ENCODE peak calls at places on chromosomes 4 and X, in seven cellular contexts. One of them, this sample, is unnamed. For H3K4me1 and H3K27me3, the result is how much of the 10 kb centered on the place peaks cover.

GRCh38 chrX:27863813-27864212 is 56.0 kb downstream of the MAGEB10 start:
- DNase-seq in heart left ventricle: no peak
- DNase-seq in lung: no peak
- DNase-seq in mammary epithelial cell: no peak
- DNase-seq in pancreas: no peak
- DNase-seq in PC-3: no peak
- DNase-seq in ovary: no peak
- DNase-seq in this sample: no peak

GRCh38 chrX:73562458-73562857 is 539 bp upstream of the CHIC1 start:
- DNase-seq in heart left ventricle: no peak
- DNase-seq in lung: no peak
- DNase-seq in mammary epithelial cell: no peak
- DNase-seq in PC-3: no peak
- DNase-seq in pancreas: no peak
- DNase-seq in ovary: no peak
- DNase-seq in this sample: no peak

GRCh38 chr4:141047228-141047884 is 85.9 kb downstream of the RNF150 start:
- DNase-seq in pancreas: no peak
- DNase-seq in lung: no peak
- DNase-seq in mammary epithelial cell: no peak
- DNase-seq in ovary: no peak
- DNase-seq in heart left ventricle: no peak
- DNase-seq in PC-3: no peak
- DNase-seq in this sample: no peak

GRCh38 chr4:153668647-153669046 is 15.4 kb upstream of the TLR2 start:
- DNase-seq in mammary epithelial cell: no peak
- DNase-seq in lung: no peak
- DNase-seq in ovary: no peak
- DNase-seq in heart left ventricle: no peak
- DNase-seq in pancreas: no peak
- DNase-seq in PC-3: no peak
- DNase-seq in this sample: no peak

GRCh38 chr4:48904541-48905142 is 1.9 kb downstream of the OCIAD2 start:
- DNase-seq in mammary epithelial cell: no peak
- DNase-seq in lung: no peak
- DNase-seq in pancreas: no peak
- DNase-seq in ovary: no peak
- DNase-seq in PC-3: no peak
- DNase-seq in heart left ventricle: no peak
- DNase-seq in this sample: no peak

GRCh38 chr4:37073226-37073840 is 171.2 kb upstream of the NWD2 start:
- DNase-seq in pancreas: no peak
- DNase-seq in heart left ventricle: no peak
- DNase-seq in PC-3: peak
- DNase-seq in mammary epithelial cell: no peak
- DNase-seq in ovary: no peak
- DNase-seq in lung: no peak
- DNase-seq in this sample: no peak

GRCh38 chr4:182091128-182091527 is 152.1 kb upstream of the TENM3 start:
- DNase-seq in lung: no peak
- DNase-seq in pancreas: no peak
- DNase-seq in ovary: no peak
- DNase-seq in mammary epithelial cell: no peak
- DNase-seq in PC-3: no peak
- DNase-seq in heart left ventricle: no peak
- DNase-seq in this sample: no peak

GRCh38 chr4:100581337-100581736 is 63.5 kb upstream of the EMCN start:
- DNase-seq in pancreas: no peak
- DNase-seq in lung: no peak
- DNase-seq in mammary epithelial cell: peak
- DNase-seq in ovary: no peak
- DNase-seq in PC-3: peak
- DNase-seq in heart left ventricle: no peak
- DNase-seq in this sample: peak

GRCh38 chrX:39409246-39409917 is 608.1 kb downstream of the MID1IP1 start:
- DNase-seq in mammary epithelial cell: peak
- DNase-seq in heart left ventricle: no peak
- DNase-seq in PC-3: no peak
- DNase-seq in lung: no peak
- DNase-seq in pancreas: no peak
- DNase-seq in ovary: no peak
- DNase-seq in this sample: no peak

GRCh38 chr4:96342790-96343455 is 503.0 kb downstream of the PDHA2 start:
- DNase-seq in ovary: no peak
- DNase-seq in pancreas: no peak
- DNase-seq in heart left ventricle: no peak
- DNase-seq in PC-3: no peak
- DNase-seq in mammary epithelial cell: no peak
- DNase-seq in lung: no peak
- DNase-seq in this sample: no peak

GRCh38 chrX:18938710-18939109 is 45.2 kb downstream of the PHKA2 start:
- DNase-seq in lung: no peak
- DNase-seq in mammary epithelial cell: no peak
- DNase-seq in PC-3: peak
- DNase-seq in heart left ventricle: no peak
- DNase-seq in pancreas: no peak
- DNase-seq in ovary: no peak
- DNase-seq in this sample: no peak

GRCh38 chr4:76059750-76060149 is 14.8 kb upstream of the ART3 start:
- DNase-seq in lung: no peak
- DNase-seq in PC-3: peak
- DNase-seq in pancreas: no peak
- DNase-seq in ovary: no peak
- DNase-seq in heart left ventricle: no peak
- DNase-seq in mammary epithelial cell: peak
- DNase-seq in this sample: no peak

GRCh38 chr4:175034986-175035705 is 117.0 kb downstream of the ADAM29 start:
- DNase-seq in ovary: no peak
- DNase-seq in lung: no peak
- DNase-seq in mammary epithelial cell: no peak
- DNase-seq in PC-3: no peak
- DNase-seq in heart left ventricle: no peak
- DNase-seq in pancreas: no peak
- DNase-seq in this sample: no peak

GRCh38 chr4:4694296-4694772 is 152.5 kb upstream of the STX18 start:
- DNase-seq in PC-3: no peak
- DNase-seq in lung: no peak
- DNase-seq in ovary: peak
- DNase-seq in pancreas: peak
- DNase-seq in mammary epithelial cell: no peak
- DNase-seq in heart left ventricle: peak
- DNase-seq in this sample: no peak

GRCh38 chrX:39577206-39577605 is 520.6 kb downstream of the BCOR start:
- DNase-seq in pancreas: no peak
- DNase-seq in lung: no peak
- DNase-seq in PC-3: peak
- DNase-seq in mammary epithelial cell: no peak
- DNase-seq in heart left ventricle: no peak
- DNase-seq in ovary: no peak
- DNase-seq in this sample: no peak

GRCh38 chr4:151644625-151645024 is 116.2 kb downstream of the GATB start:
- DNase-seq in ovary: no peak
- DNase-seq in lung: no peak
- DNase-seq in pancreas: no peak
- DNase-seq in PC-3: peak
- DNase-seq in heart left ventricle: no peak
- DNase-seq in mammary epithelial cell: no peak
- DNase-seq in this sample: no peak

GRCh38 chrX:13077168-13077567 is 32.7 kb upstream of the FAM9C start:
- DNase-seq in ovary: no peak
- DNase-seq in pancreas: no peak
- DNase-seq in PC-3: peak
- DNase-seq in mammary epithelial cell: no peak
- DNase-seq in heart left ventricle: no peak
- DNase-seq in lung: no peak
- DNase-seq in this sample: no peak

GRCh38 chr4:145154573-145154972 is 25.8 kb downstream of the OTUD4 start:
- DNase-seq in pancreas: no peak
- DNase-seq in lung: no peak
- DNase-seq in heart left ventricle: no peak
- DNase-seq in mammary epithelial cell: peak
- DNase-seq in PC-3: peak
- DNase-seq in ovary: no peak
- DNase-seq in this sample: no peak

GRCh38 chrX:114841051-114841450 is 176.4 kb downstream of the IL13RA2 start:
- DNase-seq in PC-3: peak
- DNase-seq in pancreas: no peak
- DNase-seq in lung: no peak
- DNase-seq in mammary epithelial cell: peak
- DNase-seq in heart left ventricle: no peak
- DNase-seq in ovary: no peak
- DNase-seq in this sample: no peak

GRCh38 chr4:6892190-6892908 is 17.3 kb upstream of the TBC1D14 start:
- DNase-seq in lung: no peak
- DNase-seq in PC-3: peak
- DNase-seq in mammary epithelial cell: no peak
- DNase-seq in ovary: no peak
- DNase-seq in heart left ventricle: peak
- DNase-seq in pancreas: no peak
- DNase-seq in this sample: peak

GRCh38 chr4:103374773-103375172 is 176.6 kb upstream of the CENPE start:
- DNase-seq in lung: no peak
- DNase-seq in PC-3: no peak
- DNase-seq in mammary epithelial cell: no peak
- DNase-seq in pancreas: no peak
- DNase-seq in heart left ventricle: no peak
- DNase-seq in ovary: no peak
- DNase-seq in this sample: no peak

GRCh38 chrX:150872773-150873336 is 25.6 kb downstream of the CD99L2 start:
- DNase-seq in pancreas: peak
- DNase-seq in heart left ventricle: no peak
- DNase-seq in mammary epithelial cell: no peak
- DNase-seq in lung: no peak
- DNase-seq in PC-3: no peak
- DNase-seq in ovary: no peak
- DNase-seq in this sample: peak

GRCh38 chrX:136639506-136640176 is 8.3 kb upstream of the CD40LG start:
- DNase-seq in lung: no peak
- DNase-seq in mammary epithelial cell: peak
- DNase-seq in ovary: no peak
- DNase-seq in PC-3: peak
- DNase-seq in pancreas: no peak
- DNase-seq in heart left ventricle: no peak
- DNase-seq in this sample: no peak
- H3K4me1 ChIP-seq in lung: under half
- H3K4me1 ChIP-seq in mammary epithelial cell: under half
- H3K4me1 ChIP-seq in ovary: under half
- H3K4me1 ChIP-seq in PC-3: under half
- H3K4me1 ChIP-seq in pancreas: under half
- H3K4me1 ChIP-seq in heart left ventricle: under half
- H3K4me1 ChIP-seq in this sample: under half

GRCh38 chrX:97633798-97634197 is 750.1 kb downstream of the RPA4 start:
- DNase-seq in mammary epithelial cell: no peak
- DNase-seq in PC-3: no peak
- DNase-seq in ovary: no peak
- DNase-seq in lung: no peak
- DNase-seq in pancreas: no peak
- DNase-seq in heart left ventricle: no peak
- DNase-seq in this sample: no peak

GRCh38 chrX:97629597-97629985 is 745.9 kb downstream of the RPA4 start:
- DNase-seq in heart left ventricle: no peak
- DNase-seq in PC-3: no peak
- DNase-seq in mammary epithelial cell: no peak
- DNase-seq in pancreas: no peak
- DNase-seq in lung: no peak
- DNase-seq in ovary: no peak
- DNase-seq in this sample: no peak

GRCh38 chrX:97628326-97628725 is 744.6 kb downstream of the RPA4 start:
- DNase-seq in ovary: no peak
- DNase-seq in PC-3: no peak
- DNase-seq in lung: no peak
- DNase-seq in pancreas: no peak
- DNase-seq in heart left ventricle: no peak
- DNase-seq in mammary epithelial cell: no peak
- DNase-seq in this sample: no peak

GRCh38 chrX:97628807-97629596 is 745.3 kb downstream of the RPA4 start:
- DNase-seq in lung: no peak
- DNase-seq in ovary: no peak
- DNase-seq in heart left ventricle: no peak
- DNase-seq in pancreas: no peak
- DNase-seq in mammary epithelial cell: no peak
- DNase-seq in PC-3: no peak
- DNase-seq in this sample: no peak
- H3K27me3 ChIP-seq in lung: under half
- H3K27me3 ChIP-seq in ovary: under half
- H3K27me3 ChIP-seq in heart left ventricle: under half
- H3K27me3 ChIP-seq in pancreas: under half
- H3K27me3 ChIP-seq in mammary epithelial cell: under half
- H3K27me3 ChIP-seq in PC-3: under half
- H3K27me3 ChIP-seq in this sample: under half

GRCh38 chr4:2565533-2565932 is 29.1 kb downstream of the FAM193A start:
- DNase-seq in lung: no peak
- DNase-seq in mammary epithelial cell: no peak
- DNase-seq in ovary: no peak
- DNase-seq in PC-3: no peak
- DNase-seq in pancreas: no peak
- DNase-seq in heart left ventricle: no peak
- DNase-seq in this sample: no peak

GRCh38 chr4:2558301-2558700 is 21.9 kb downstream of the FAM193A start:
- DNase-seq in ovary: no peak
- DNase-seq in pancreas: no peak
- DNase-seq in lung: no peak
- DNase-seq in PC-3: no peak
- DNase-seq in mammary epithelial cell: no peak
- DNase-seq in heart left ventricle: no peak
- DNase-seq in this sample: no peak

DNA sequence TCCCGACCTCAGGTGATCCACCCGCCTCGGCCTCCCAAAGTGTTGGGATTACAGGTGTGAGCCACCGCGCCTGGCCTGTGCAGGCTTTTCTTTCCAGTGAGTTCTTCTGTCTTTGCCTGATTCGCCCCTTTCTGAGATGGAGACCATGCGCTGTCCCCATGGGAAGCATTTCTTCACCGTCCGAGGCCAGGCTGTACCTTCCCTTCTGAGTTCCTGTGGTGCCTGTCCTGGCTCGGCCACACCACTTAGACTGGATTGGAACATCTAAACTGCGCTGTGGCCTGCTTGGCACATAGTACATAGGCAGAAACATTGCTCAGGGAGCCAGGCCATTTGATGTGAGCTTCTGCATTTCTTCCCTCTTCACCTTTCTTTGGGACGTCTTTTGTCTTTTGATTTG is 23.7 kb downstream of the FAM193A start:
- DNase-seq in mammary epithelial cell: no peak
- DNase-seq in lung: no peak
- DNase-seq in PC-3: no peak
- DNase-seq in ovary: no peak
- DNase-seq in heart left ventricle: no peak
- DNase-seq in pancreas: no peak
- DNase-seq in this sample: no peak
- H3K4me1 ChIP-seq in mammary epithelial cell: under half
- H3K4me1 ChIP-seq in lung: under half
- H3K4me1 ChIP-seq in PC-3: under half
- H3K4me1 ChIP-seq in ovary: under half
- H3K4me1 ChIP-seq in heart left ventricle: under half
- H3K4me1 ChIP-seq in pancreas: under half
- H3K4me1 ChIP-seq in this sample: under half

DNA sequence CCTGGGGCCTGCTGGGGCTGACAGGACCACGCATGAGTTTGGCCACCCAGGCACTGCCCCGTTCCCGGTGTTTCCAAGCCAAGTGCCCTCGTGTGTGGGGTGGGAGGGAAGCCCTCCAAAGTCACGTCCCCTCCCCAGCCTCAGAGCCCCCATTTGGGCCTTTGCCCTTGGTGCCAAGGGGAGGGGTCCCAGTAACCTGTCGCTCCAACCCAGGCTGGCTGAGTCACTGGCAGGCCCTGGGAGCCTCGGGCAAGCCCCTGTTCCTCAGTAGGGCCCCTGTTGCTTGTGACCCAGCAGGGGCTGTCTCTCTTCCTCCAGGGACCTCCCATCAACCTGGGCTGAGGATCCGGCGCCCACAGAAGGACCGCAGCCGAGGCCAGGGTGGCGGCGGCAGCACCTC is 10.7 kb upstream of the HAUS7 start:
- DNase-seq in pancreas: no peak
- DNase-seq in lung: no peak
- DNase-seq in mammary epithelial cell: no peak
- DNase-seq in heart left ventricle: no peak
- DNase-seq in ovary: no peak
- DNase-seq in PC-3: no peak
- DNase-seq in this sample: no peak
- H3K27me3 ChIP-seq in pancreas: under half
- H3K27me3 ChIP-seq in lung: under half
- H3K27me3 ChIP-seq in mammary epithelial cell: under half
- H3K27me3 ChIP-seq in heart left ventricle: under half
- H3K27me3 ChIP-seq in ovary: under half
- H3K27me3 ChIP-seq in PC-3: under half
- H3K27me3 ChIP-seq in this sample: under half

This sample was measured in psoas muscle.